ENCODE peak calls at places on chromosomes 7 and 10, in eight cellular contexts. X is HCT116, D is right lobe of liver, U is heart left ventricle, Q is IMR-90, N is GM12878, M is stomach, I is sigmoid colon. H is an unnamed sample.

GRCh38 chr7:27153526-27153925 is 1.1 kb upstream of the HOXA3 start:
- DNase-seq in X (no peak), D (no peak), U (no peak), Q (no peak), N (no peak), M (peak; percentile 9), I (no peak), H (no peak)

GRCh38 chr10:43905502-43906236 is 257.0 kb upstream of the ZNF32 start:
- DNase-seq in X (no peak), D (no peak), U (peak; percentile 80), Q (peak; percentile 68), N (no peak), M (no peak), I (no peak), H (no peak)

GRCh38 chr7:11170160-11170559 is 196.5 kb downstream of the PHF14 start:
- DNase-seq in X (no peak), D (no peak), U (no peak), Q (no peak), N (no peak), M (no peak), I (no peak), H (no peak)

GRCh38 chr10:99331207-99331803 is 2.1 kb downstream of the CNNM1 start:
- DNase-seq in X (no peak), D (no peak), U (no peak), Q (peak; percentile 22), N (no peak), M (no peak), I (no peak), H (no peak)

GRCh38 chr10:58424176-58424575 is 39.0 kb downstream of the TFAM start:
- DNase-seq in X (no peak), D (no peak), U (no peak), Q (peak; percentile 13), N (no peak), M (no peak), I (no peak), H (no peak)

GRCh38 chr7:112001089-112001826 is 204.9 kb downstream of the DOCK4 start:
- DNase-seq in X (peak; percentile 37), D (no peak), U (no peak), Q (peak; percentile 45), N (no peak), M (no peak), I (no peak), H (no peak)

GRCh38 chr10:95477175-95477520 is 84.0 kb downstream of the SORBS1 start:
- DNase-seq in X (no peak), D (no peak), U (no peak), Q (no peak), N (no peak), M (no peak), I (no peak), H (no peak)

GRCh38 chr10:96610817-96611216 is 24.0 kb upstream of the TM9SF3 start:
- DNase-seq in X (no peak), D (no peak), U (no peak), Q (no peak), N (no peak), M (peak; percentile 72), I (no peak), H (peak; percentile 76)

GRCh38 chr7:15780271-15780670 is 93.8 kb upstream of the MEOX2 start:
- DNase-seq in X (no peak), D (no peak), U (no peak), Q (peak; percentile 10), N (no peak), M (no peak), I (no peak), H (no peak)

GRCh38 chr7:1758859-1759521 is 88.9 kb downstream of the ELFN1 start:
- DNase-seq in X (no peak), D (no peak), U (peak; percentile 86), Q (no peak), N (no peak), M (no peak), I (no peak), H (no peak)

GRCh38 chr7:122550545-122550944 is 148.4 kb downstream of the RNF133 start:
- DNase-seq in X (no peak), D (no peak), U (no peak), Q (no peak), N (no peak), M (no peak), I (no peak), H (no peak)

GRCh38 chr7:103593691-103594090 is 147.7 kb upstream of the SLC26A5 start:
- DNase-seq in X (no peak), D (no peak), U (no peak), Q (peak; percentile 13), N (no peak), M (no peak), I (no peak), H (no peak)

GRCh38 chr7:16416289-16417282 is 4.8 kb downstream of the CRPPA start:
- DNase-seq in X (no peak), D (no peak), U (no peak), Q (peak; percentile 67), N (no peak), M (no peak), I (no peak), H (no peak)

GRCh38 chr10:19847321-19847720 is 31.1 kb downstream of the PLXDC2 start:
- DNase-seq in X (no peak), D (no peak), U (no peak), Q (peak; percentile 59), N (no peak), M (no peak), I (no peak), H (no peak)

GRCh38 chr10:60905580-60905979 is 38.4 kb downstream of the RHOBTB1 start:
- DNase-seq in X (no peak), D (no peak), U (peak; percentile 82), Q (peak; percentile 59), N (no peak), M (no peak), I (peak; percentile 89), H (no peak)

GRCh38 chr7:134866581-134866980 is 87.1 kb downstream of the CALD1 start:
- DNase-seq in X (no peak), D (no peak), U (no peak), Q (peak; percentile 55), N (no peak), M (no peak), I (no peak), H (no peak)

GRCh38 chr10:110495731-110496552 is 1.8 kb upstream of the DUSP5 start:
- DNase-seq in X (no peak), D (no peak), U (peak; percentile 52), Q (peak; percentile 93), N (no peak), M (peak; percentile 29), I (peak; percentile 76), H (peak; percentile 65)

GRCh38 chr10:85916999-85917573 is 449.5 kb downstream of the GRID1 start:
- DNase-seq in X (no peak), D (peak; percentile 77), U (no peak), Q (no peak), N (no peak), M (no peak), I (no peak), H (no peak)

GRCh38 chr10:104076743-104077160 is 8.9 kb downstream of the COL17A1 start:
- DNase-seq in X (no peak), D (no peak), U (peak; percentile 69), Q (peak; percentile 16), N (no peak), M (peak; percentile 35), I (no peak), H (no peak)

GRCh38 chr10:32481606-32482005 is 35.7 kb downstream of the CCDC7 start:
- DNase-seq in X (no peak), D (no peak), U (no peak), Q (no peak), N (no peak), M (no peak), I (no peak), H (no peak)

GRCh38 chr7:18038391-18038790 is 10.7 kb upstream of the PRPS1L1 start:
- DNase-seq in X (no peak), D (no peak), U (no peak), Q (no peak), N (no peak), M (no peak), I (no peak), H (no peak)

GRCh38 chr10:64313967-64314366 is 792.8 kb downstream of the REEP3 start:
- DNase-seq in X (no peak), D (no peak), U (no peak), Q (no peak), N (no peak), M (no peak), I (no peak), H (no peak)
- H3K4me1 ChIP-seq in X (no peaks in the 10 kb centered on the region), D (peaks cover 5% of the 10 kb centered on the region), U (no peaks in the 10 kb centered on the region), Q (no peaks in the 10 kb centered on the region), N (no peaks in the 10 kb centered on the region), M (no peaks in the 10 kb centered on the region), I (no peaks in the 10 kb centered on the region), H (no peaks in the 10 kb centered on the region)

GRCh38 chr10:52314007-52314821 is at the start of gene DKK1:
- DNase-seq in X (peak; percentile 86), D (peak; percentile 66), U (peak; percentile 62), Q (peak; percentile 76), N (no peak), M (peak; percentile 67), I (peak; percentile 69), H (peak; percentile 74)

GRCh38 chr10:52314822-52315552 is 906 bp downstream of the DKK1 start:
- DNase-seq in X (no peak), D (no peak), U (no peak), Q (peak; percentile 41), N (no peak), M (no peak), I (no peak), H (no peak)

GRCh38 chr10:52316005-52316404 is 1.9 kb downstream of the DKK1 start:
- DNase-seq in X (no peak), D (no peak), U (no peak), Q (peak; percentile 56), N (no peak), M (no peak), I (no peak), H (no peak)

GRCh38 chr10:52318136-52318810 is 4.2 kb downstream of the DKK1 start:
- DNase-seq in X (no peak), D (no peak), U (no peak), Q (peak; percentile 68), N (no peak), M (no peak), I (no peak), H (no peak)

DNA sequence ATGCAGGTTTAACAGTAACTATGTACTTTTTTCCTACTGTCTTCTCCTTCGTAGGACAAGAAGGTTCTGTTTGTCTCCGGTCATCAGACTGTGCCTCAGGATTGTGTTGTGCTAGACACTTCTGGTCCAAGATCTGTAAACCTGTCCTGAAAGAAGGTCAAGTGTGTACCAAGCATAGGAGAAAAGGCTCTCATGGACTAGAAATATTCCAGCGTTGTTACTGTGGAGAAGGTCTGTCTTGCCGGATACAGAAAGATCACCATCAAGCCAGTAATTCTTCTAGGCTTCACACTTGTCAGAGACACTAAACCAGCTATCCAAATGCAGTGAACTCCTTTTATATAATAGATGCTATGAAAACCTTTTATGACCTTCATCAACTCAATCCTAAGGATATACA is 2.4 kb downstream of the DKK1 start:
- DNase-seq in X (no peak), D (no peak), U (no peak), Q (no peak), N (no peak), M (no peak), I (no peak), H (no peak)
- TF ChIP-seq POLR2A in X (no peak), D (no peak), U (no peak), Q (no peak), N (no peak), M (no peak), I (no peak), H (no peak)

GRCh38 chr10:560314-560992 is 129.0 kb downstream of the DIP2C start:
- DNase-seq in X (no peak), D (no peak), U (no peak), Q (peak; percentile 20), N (no peak), M (peak; percentile 43), I (no peak), H (no peak)
- H3K4me1 ChIP-seq in X (no peaks in the 10 kb centered on the region), D (peaks cover 5% of the 10 kb centered on the region), U (peaks cover 24% of the 10 kb centered on the region), Q (peaks cover 11% of the 10 kb centered on the region), N (no peaks in the 10 kb centered on the region), M (peaks cover 43% of the 10 kb centered on the region), I (peaks cover 59% of the 10 kb centered on the region), H (no peaks in the 10 kb centered on the region)

GRCh38 chr10:91626936-91627335 is 5.9 kb downstream of the PPP1R3C start:
- DNase-seq in X (no peak), D (no peak), U (no peak), Q (no peak), N (no peak), M (no peak), I (no peak), H (no peak)
- TF ChIP-seq POLR2A in X (no peak), D (no peak), U (no peak), Q (no peak), N (no peak), M (no peak), I (no peak), H (no peak)